ENCODE peak calls at places on chromosomes 3 and 15, in five cellular contexts. One of them, this sample, is unnamed.

GRCh38 chr3:47761046-47761445 is 20.6 kb downstream of the SMARCC1 start:
- DNase-seq in hypothalamus: no peak
- DNase-seq in mesothelial cell of epicardium: no peak
- DNase-seq in AG20443: no peak
- DNase-seq in substantia nigra: no peak
- DNase-seq in this sample: no peak

GRCh38 chr3:58260261-58260731 is 22.7 kb downstream of the ABHD6 start:
- DNase-seq in hypothalamus: no peak
- DNase-seq in mesothelial cell of epicardium: no peak
- DNase-seq in AG20443: peak
- DNase-seq in substantia nigra: peak
- DNase-seq in this sample: peak

GRCh38 chr3:149115114-149115513 is 14.3 kb upstream of the HPS3 start:
- DNase-seq in hypothalamus: no peak
- DNase-seq in mesothelial cell of epicardium: no peak
- DNase-seq in AG20443: no peak
- DNase-seq in substantia nigra: no peak
- DNase-seq in this sample: no peak

GRCh38 chr3:184808021-184808420 is 3.9 kb upstream of the VPS8 start:
- DNase-seq in hypothalamus: no peak
- DNase-seq in mesothelial cell of epicardium: no peak
- DNase-seq in AG20443: no peak
- DNase-seq in substantia nigra: no peak
- DNase-seq in this sample: no peak

GRCh38 chr15:57038496-57038895 is 120.1 kb downstream of the TCF12 start:
- DNase-seq in hypothalamus: no peak
- DNase-seq in mesothelial cell of epicardium: no peak
- DNase-seq in AG20443: no peak
- DNase-seq in substantia nigra: no peak
- DNase-seq in this sample: no peak

GRCh38 chr15:29133321-29133720 is 136.3 kb downstream of the NSMCE3 start:
- DNase-seq in hypothalamus: no peak
- DNase-seq in mesothelial cell of epicardium: no peak
- DNase-seq in AG20443: no peak
- DNase-seq in substantia nigra: no peak
- DNase-seq in this sample: no peak

GRCh38 chr15:39125904-39126303 is 455.0 kb upstream of the THBS1 start:
- DNase-seq in hypothalamus: no peak
- DNase-seq in mesothelial cell of epicardium: no peak
- DNase-seq in AG20443: peak
- DNase-seq in substantia nigra: no peak
- DNase-seq in this sample: peak

GRCh38 chr15:74320358-74321247 is 46.8 kb downstream of the CYP11A1 start:
- DNase-seq in hypothalamus: no peak
- DNase-seq in mesothelial cell of epicardium: peak
- DNase-seq in AG20443: peak
- DNase-seq in substantia nigra: no peak
- DNase-seq in this sample: peak

GRCh38 chr15:91942676-91943417 is 89.3 kb downstream of the SLCO3A1 start:
- DNase-seq in hypothalamus: no peak
- DNase-seq in mesothelial cell of epicardium: no peak
- DNase-seq in AG20443: peak
- DNase-seq in substantia nigra: peak
- DNase-seq in this sample: peak

GRCh38 chr3:185216587-185216918 is 37.3 kb downstream of the EHHADH start:
- DNase-seq in hypothalamus: no peak
- DNase-seq in mesothelial cell of epicardium: no peak
- DNase-seq in AG20443: no peak
- DNase-seq in substantia nigra: no peak
- DNase-seq in this sample: no peak

GRCh38 chr3:117628896-117629295 is 919.3 kb downstream of the TUSC7 start:
- DNase-seq in hypothalamus: no peak
- DNase-seq in mesothelial cell of epicardium: peak
- DNase-seq in AG20443: peak
- DNase-seq in substantia nigra: peak
- DNase-seq in this sample: peak

GRCh38 chr15:66740802-66741201 is 38.8 kb downstream of the SMAD6 start:
- DNase-seq in hypothalamus: no peak
- DNase-seq in mesothelial cell of epicardium: peak
- DNase-seq in AG20443: peak
- DNase-seq in substantia nigra: no peak
- DNase-seq in this sample: peak

GRCh38 chr3:117719316-117719926 is 1009.8 kb downstream of the TUSC7 start:
- DNase-seq in hypothalamus: no peak
- DNase-seq in mesothelial cell of epicardium: no peak
- DNase-seq in AG20443: peak
- DNase-seq in substantia nigra: no peak
- DNase-seq in this sample: peak

GRCh38 chr15:29242466-29243242 is 27.0 kb downstream of the NSMCE3 start:
- DNase-seq in hypothalamus: no peak
- DNase-seq in mesothelial cell of epicardium: no peak
- DNase-seq in AG20443: peak
- DNase-seq in substantia nigra: peak
- DNase-seq in this sample: no peak

GRCh38 chr3:143358793-143359491 is 239.4 kb downstream of the CHST2 start:
- DNase-seq in hypothalamus: no peak
- DNase-seq in mesothelial cell of epicardium: no peak
- DNase-seq in AG20443: no peak
- DNase-seq in substantia nigra: no peak
- DNase-seq in this sample: no peak

GRCh38 chr15:98505611-98506031 is 142.7 kb upstream of the IGF1R start:
- DNase-seq in hypothalamus: no peak
- DNase-seq in mesothelial cell of epicardium: no peak
- DNase-seq in AG20443: peak
- DNase-seq in substantia nigra: no peak
- DNase-seq in this sample: no peak

GRCh38 chr15:91824256-91824655 is 29.3 kb upstream of the SLCO3A1 start:
- DNase-seq in hypothalamus: no peak
- DNase-seq in mesothelial cell of epicardium: no peak
- DNase-seq in AG20443: no peak
- DNase-seq in substantia nigra: no peak
- DNase-seq in this sample: no peak

This sample was measured in HFFc6.